ENCODE peak calls at places on chromosomes 5 and 9, in eight cellular contexts. N is kidney; J is cardiac muscle cell; P is CD4-positive, alpha-beta memory T cell; X is cardiac fibroblast; V is astrocyte; F is dorsolateral prefrontal cortex; S is AG09309. C is an unnamed sample.

GRCh38 chr9:21964925-21965385 is 29.2 kb downstream of the CDKN2A start:
- DNase-seq in N (peak), J (peak), P (peak), X (peak), V (peak), F (no peak), S (no peak), C (peak)

GRCh38 chr5:54091416-54092130 is 218.8 kb downstream of the ARL15 start:
- DNase-seq in N (no peak), J (no peak), P (no peak), X (peak), V (peak), F (peak), S (no peak), C (no peak)

GRCh38 chr9:115883467-115884329 is 269.9 kb upstream of the PAPPA start:
- DNase-seq in N (no peak), J (peak), P (no peak), X (peak), V (peak), F (no peak), S (no peak), C (no peak)

GRCh38 chr5:177128551-177128976 is 5.0 kb upstream of the NSD1 start:
- DNase-seq in N (peak), J (no peak), P (no peak), X (no peak), V (no peak), F (no peak), S (no peak), C (peak)

GRCh38 chr5:124644582-124644981 is 101.9 kb downstream of the ZNF608 start:
- DNase-seq in N (no peak), J (no peak), P (no peak), X (no peak), V (no peak), F (no peak), S (no peak), C (no peak)

GRCh38 chr5:109779036-109779735 is 89.5 kb downstream of the MAN2A1 start:
- DNase-seq in N (no peak), J (peak), P (no peak), X (peak), V (peak), F (no peak), S (no peak), C (no peak)

GRCh38 chr9:79687131-79687447 is 115.3 kb downstream of the TLE4 start:
- DNase-seq in N (no peak), J (no peak), P (peak), X (no peak), V (no peak), F (no peak), S (no peak), C (no peak)

GRCh38 chr5:98193921-98194760 is 579.3 kb upstream of the RGMB start:
- DNase-seq in N (no peak), J (no peak), P (no peak), X (no peak), V (no peak), F (no peak), S (no peak), C (no peak)

GRCh38 chr9:93132946-93133640 is 958 bp downstream of the NINJ1 start:
- DNase-seq in N (peak), J (peak), P (peak), X (no peak), V (no peak), F (no peak), S (no peak), C (no peak)

GRCh38 chr9:113428062-113428600 is 17.6 kb downstream of the C9orf43 start:
- DNase-seq in N (no peak), J (peak), P (no peak), X (peak), V (no peak), F (no peak), S (no peak), C (no peak)

GRCh38 chr5:148788636-148789035 is 37.8 kb upstream of the ADRB2 start:
- DNase-seq in N (no peak), J (no peak), P (no peak), X (no peak), V (no peak), F (no peak), S (no peak), C (no peak)

GRCh38 chr5:137376127-137376526 is 123.0 kb downstream of the SPOCK1 start:
- DNase-seq in N (no peak), J (no peak), P (no peak), X (no peak), V (no peak), F (no peak), S (no peak), C (peak)

GRCh38 chr5:135310328-135310989 is 88.6 kb downstream of the MACROH2A1 start:
- DNase-seq in N (no peak), J (peak), P (no peak), X (peak), V (peak), F (no peak), S (peak), C (no peak)

GRCh38 chr5:64836786-64837185 is 68.1 kb downstream of the CWC27 start:
- DNase-seq in N (no peak), J (no peak), P (no peak), X (no peak), V (no peak), F (no peak), S (no peak), C (no peak)

GRCh38 chr5:79829260-79829659 is 139.6 kb downstream of the CMYA5 start:
- DNase-seq in N (no peak), J (peak), P (no peak), X (no peak), V (no peak), F (no peak), S (no peak), C (no peak)

GRCh38 chr5:159175547-159175946 is 33.8 kb downstream of the RNF145 start:
- DNase-seq in N (no peak), J (peak), P (peak), X (peak), V (peak), F (no peak), S (no peak), C (no peak)

GRCh38 chr9:126722252-126722921 is 82.5 kb upstream of the ZBTB43 start:
- DNase-seq in N (peak), J (peak), P (peak), X (peak), V (peak), F (peak), S (no peak), C (peak)

GRCh38 chr9:126724226-126724625 is 80.6 kb upstream of the ZBTB43 start:
- DNase-seq in N (peak), J (peak), P (no peak), X (no peak), V (no peak), F (no peak), S (no peak), C (no peak)

GRCh38 chr9:126722922-126723806 is 81.7 kb upstream of the ZBTB43 start:
- DNase-seq in N (peak), J (peak), P (peak), X (peak), V (no peak), F (no peak), S (no peak), C (no peak)

GRCh38 chr9:126721531-126722098 is 83.2 kb upstream of the ZBTB43 start:
- DNase-seq in N (peak), J (no peak), P (no peak), X (no peak), V (no peak), F (no peak), S (no peak), C (no peak)

DNA sequence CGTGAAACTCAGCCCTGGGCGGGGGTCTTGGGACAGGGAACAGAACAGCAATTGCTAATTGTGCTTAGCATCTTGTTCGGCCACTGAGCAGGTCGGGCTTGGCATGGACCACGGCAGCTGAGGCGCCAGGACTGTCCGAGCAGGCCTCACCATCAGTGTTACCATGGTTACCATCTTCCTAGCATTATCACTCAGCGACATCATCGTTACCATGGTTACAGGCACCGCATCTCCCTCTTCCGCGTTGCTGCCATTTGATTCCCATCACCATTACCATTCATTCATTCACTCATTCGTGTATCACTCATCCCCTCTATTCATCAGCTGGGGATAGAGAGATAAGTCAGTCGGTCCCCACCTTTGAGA is 81.0 kb upstream of the ZBTB43 start:
- DNase-seq in N (peak), J (peak), P (no peak), X (no peak), V (no peak), F (no peak), S (no peak), C (no peak)
- H3K4me3 ChIP-seq in N (no peak), J (no peak), P (peak), X (no peak), V (no peak), F (peak), S (no peak), C (no peak)

DNA sequence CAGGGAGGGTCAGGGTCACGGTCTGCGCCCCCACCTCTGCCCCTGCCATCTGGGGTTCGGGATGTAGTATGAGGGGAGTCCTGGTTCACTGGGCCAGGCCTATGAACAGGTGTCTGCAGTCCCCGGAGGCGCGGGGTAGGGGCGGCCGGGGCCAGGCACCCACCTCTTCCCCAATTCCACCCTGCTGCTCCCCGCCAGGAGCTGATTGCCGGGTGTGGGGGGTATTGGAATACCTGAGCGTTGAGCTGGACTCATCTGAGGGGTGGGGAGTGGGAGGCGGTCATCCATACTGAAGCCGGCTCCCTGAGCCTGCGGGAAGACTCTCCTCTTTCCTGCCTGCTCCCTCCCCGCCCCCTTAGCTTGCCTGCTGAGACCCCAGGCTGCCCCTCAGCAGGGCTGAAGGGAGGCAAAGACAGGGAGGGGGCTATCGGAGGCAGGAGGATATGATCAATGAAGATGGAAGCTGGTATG is 676 bp downstream of the SLC6A7 start:
- DNase-seq in N (no peak), J (no peak), P (no peak), X (no peak), V (no peak), F (no peak), S (no peak), C (no peak)
- H3K4me3 ChIP-seq in N (no peak), J (no peak), P (no peak), X (no peak), V (no peak), F (peak), S (no peak), C (no peak)

GRCh38 chr9:128396970-128397613 is 23.6 kb upstream of the CERCAM start:
- DNase-seq in N (no peak), J (no peak), P (no peak), X (no peak), V (no peak), F (no peak), S (no peak), C (no peak)
- H3K4me3 ChIP-seq in N (no peak), J (no peak), P (no peak), X (no peak), V (no peak), F (no peak), S (no peak), C (no peak)

GRCh38 chr9:117555964-117556629 is 141.2 kb upstream of the ASTN2 start:
- DNase-seq in N (no peak), J (peak), P (no peak), X (peak), V (no peak), F (peak), S (no peak), C (peak)
- H3K4me3 ChIP-seq in N (no peak), J (no peak), P (no peak), X (no peak), V (no peak), F (no peak), S (no peak), C (no peak)

GRCh38 chr5:1005362-1005851 is 3.2 kb upstream of the NKD2 start:
- DNase-seq in N (no peak), J (no peak), P (no peak), X (no peak), V (no peak), F (peak), S (no peak), C (peak)
- H3K4me3 ChIP-seq in N (peak), J (peak), P (no peak), X (no peak), V (no peak), F (peak), S (no peak), C (peak)

GRCh38 chr9:86965627-86966395 is 18.5 kb upstream of the GAS1 start:
- DNase-seq in N (no peak), J (peak), P (no peak), X (peak), V (no peak), F (no peak), S (no peak), C (no peak)

GRCh38 chr9:86958203-86958602 is 10.9 kb upstream of the GAS1 start:
- DNase-seq in N (no peak), J (no peak), P (no peak), X (no peak), V (no peak), F (no peak), S (no peak), C (no peak)

GRCh38 chr9:86960938-86961337 is 13.6 kb upstream of the GAS1 start:
- DNase-seq in N (no peak), J (no peak), P (no peak), X (no peak), V (no peak), F (no peak), S (no peak), C (no peak)

GRCh38 chr9:86966852-86967511 is 19.7 kb upstream of the GAS1 start:
- DNase-seq in N (no peak), J (no peak), P (no peak), X (no peak), V (no peak), F (no peak), S (no peak), C (no peak)

GRCh38 chr9:86962692-86963091 is 15.4 kb upstream of the GAS1 start:
- DNase-seq in N (no peak), J (no peak), P (no peak), X (no peak), V (no peak), F (no peak), S (no peak), C (no peak)
- H3K4me3 ChIP-seq in N (peak), J (no peak), P (no peak), X (no peak), V (no peak), F (no peak), S (no peak), C (peak)

DNA sequence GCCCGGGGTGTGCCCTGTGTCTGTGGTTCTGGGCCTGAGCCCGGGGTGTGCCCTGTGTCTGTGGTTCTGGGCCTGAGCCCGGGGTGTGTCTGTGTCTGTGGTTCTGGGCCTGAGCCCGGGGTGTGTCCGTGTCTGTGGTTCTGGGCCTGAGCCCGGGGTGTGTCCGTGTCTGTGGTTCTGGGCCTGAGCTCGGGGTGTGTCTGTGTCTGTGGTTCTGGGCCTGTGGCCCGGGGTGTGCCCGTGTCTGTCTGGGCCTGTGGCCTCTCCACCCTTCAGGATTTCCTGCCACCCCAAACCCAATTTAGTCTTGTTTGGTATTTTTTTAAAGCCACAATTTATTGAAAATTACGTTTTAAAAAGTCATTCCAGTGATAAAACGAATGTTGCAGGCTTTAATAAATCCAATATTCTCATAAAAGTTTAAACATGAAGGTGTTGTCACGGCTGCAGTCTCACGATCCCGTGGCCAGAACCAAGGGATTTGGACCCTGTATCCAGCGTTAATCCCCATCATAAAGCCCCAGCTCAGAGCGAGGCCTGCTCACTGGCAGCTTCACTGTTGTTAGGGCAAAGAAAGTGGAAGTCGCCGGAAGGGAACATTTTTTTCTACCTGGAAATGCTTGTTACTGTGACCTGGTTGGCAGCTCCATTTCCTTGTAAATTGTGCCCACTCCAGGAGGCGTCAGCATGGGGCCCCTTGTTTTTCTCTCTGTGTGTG is 104.8 kb downstream of the EHMT1 start:
- DNase-seq in N (no peak), J (no peak), P (peak), X (no peak), V (no peak), F (no peak), S (no peak), C (no peak)
- H3K4me3 ChIP-seq in N (no peak), J (no peak), P (no peak), X (no peak), V (no peak), F (no peak), S (no peak), C (no peak)

GRCh38 chr5:141403387-141403786 is 809 bp downstream of the PCDHGA9 start:
- DNase-seq in N (no peak), J (no peak), P (no peak), X (no peak), V (no peak), F (no peak), S (no peak), C (no peak)

GRCh38 chr5:141399555-141400258 is 2.0 kb downstream of the PCDHGB5 start:
- DNase-seq in N (no peak), J (no peak), P (no peak), X (no peak), V (no peak), F (no peak), S (no peak), C (no peak)

GRCh38 chr5:141393267-141393666 is 834 bp downstream of the PCDHGA8 start:
- DNase-seq in N (no peak), J (no peak), P (no peak), X (no peak), V (no peak), F (no peak), S (no peak), C (no peak)

GRCh38 chr5:141402553-141403328 is at the start of gene PCDHGA9:
- DNase-seq in N (no peak), J (peak), P (no peak), X (peak), V (no peak), F (no peak), S (no peak), C (no peak)

GRCh38 chr5:141398608-141399007 is 861 bp downstream of the PCDHGB5 start:
- DNase-seq in N (no peak), J (no peak), P (no peak), X (no peak), V (no peak), F (no peak), S (no peak), C (no peak)
- H3K4me3 ChIP-seq in N (peak), J (no peak), P (no peak), X (no peak), V (no peak), F (no peak), S (no peak), C (no peak)

GRCh38 chr9:85258823-85259370 is 482.9 kb downstream of the AGTPBP1 start:
- DNase-seq in N (no peak), J (peak), P (no peak), X (peak), V (peak), F (peak), S (peak), C (no peak)
- H3K4me3 ChIP-seq in N (no peak), J (no peak), P (no peak), X (no peak), V (peak), F (peak), S (peak), C (no peak)